ENCODE peak calls at places on chromosomes 4 and X, in five cellular contexts. L is H7, R is foreskin keratinocyte, C is HTR-8/SVneo, W is T-cell. A is an unnamed sample.

GRCh38 chrX:22748093-22748999 is 251.4 kb upstream of the DDX53 start:
- DNase-seq in L (peak), W (no peak), C (peak), R (no peak), A (peak)

GRCh38 chrX:154505726-154506125 is 10.3 kb downstream of the FAM3A start:
- DNase-seq in W (no peak), L (peak), C (no peak), R (no peak), A (no peak)

GRCh38 chrX:76253432-76253831 is 80.6 kb downstream of the PBDC1 start:
- DNase-seq in L (peak), W (no peak), R (no peak), C (peak), A (peak)

GRCh38 chr4:60579335-60579734 is 620.8 kb upstream of the ADGRL3 start:
- DNase-seq in C (no peak), W (no peak), R (peak), L (no peak), A (no peak)

GRCh38 chr4:166034965-166035364 is 161.9 kb downstream of the TLL1 start:
- DNase-seq in W (no peak), R (no peak), C (no peak), L (no peak), A (no peak)

GRCh38 chr4:110357521-110357920 is 118.4 kb upstream of the ENPEP start:
- DNase-seq in L (no peak), W (no peak), C (no peak), R (no peak), A (no peak)

GRCh38 chr4:158766419-158767044 is 2.3 kb upstream of the FNIP2 start:
- DNase-seq in W (no peak), L (no peak), R (no peak), C (no peak), A (no peak)

GRCh38 chrX:39953879-39954278 is 143.9 kb downstream of the BCOR start:
- DNase-seq in W (no peak), L (no peak), C (peak), R (no peak), A (no peak)

GRCh38 chrX:44428989-44429627 is 85.6 kb upstream of the EFHC2 start:
- DNase-seq in W (no peak), R (no peak), C (no peak), L (no peak), A (no peak)

GRCh38 chr4:183746305-183747229 is 87.5 kb downstream of the TRAPPC11 start:
- DNase-seq in C (no peak), W (no peak), R (no peak), L (no peak), A (no peak)

GRCh38 chr4:130486841-130487240 is 1390.9 kb downstream of the C4orf33 start:
- DNase-seq in R (peak), L (no peak), W (no peak), C (no peak), A (no peak)

GRCh38 chrX:39705299-39705698 is 392.5 kb downstream of the BCOR start:
- DNase-seq in W (no peak), C (peak), L (peak), R (no peak), A (peak)

GRCh38 chr4:53147711-53148110 is 218.2 kb downstream of the SCFD2 start:
- DNase-seq in L (no peak), R (no peak), C (no peak), W (no peak), A (no peak)

GRCh38 chrX:69321789-69322188 is 156.5 kb upstream of the PJA1 start:
- DNase-seq in W (no peak), C (no peak), L (peak), R (no peak), A (no peak)

GRCh38 chrX:2330487-2330886 is 170.3 kb downstream of the DHRSX start:
- DNase-seq in C (no peak), W (no peak), R (no peak), L (no peak), A (no peak)

GRCh38 chrX:40278340-40279090 is 180.8 kb upstream of the BCOR start:
- DNase-seq in L (no peak), W (peak), C (no peak), R (no peak), A (no peak)